ENCODE peak calls at places on chromosome 4, in six cellular contexts. X, K, S, O, G and F are unnamed samples.
A peak's percentile ranks its signal among the peaks of the same experiment; 100 is the strongest.

GRCh38 chr4:184248216-184248615 is 30.5 kb upstream of the ENPP6 start:
- DNase-seq in X (no peak), K (no peak), S (no peak), O (no peak), G (no peak), F (no peak)

GRCh38 chr4:155705664-155706063 is 39.0 kb downstream of the GUCY1A1 start:
- DNase-seq in X (no peak), K (peak; percentile 4), S (no peak), O (no peak), G (no peak), F (no peak)

GRCh38 chr4:17770845-17771244 is 10.6 kb downstream of the FAM184B start:
- DNase-seq in X (no peak), K (no peak), S (no peak), O (no peak), G (no peak), F (no peak)

GRCh38 chr4:37453004-37453360 is 208.4 kb downstream of the NWD2 start:
- DNase-seq in X (peak; percentile 95), K (peak; percentile 48), S (peak; percentile 93), O (no peak), G (peak; percentile 36), F (peak; percentile 79)

GRCh38 chr4:26819478-26819877 is 41.2 kb upstream of the STIM2 start:
- DNase-seq in X (no peak), K (no peak), S (no peak), O (no peak), G (no peak), F (no peak)

GRCh38 chr4:151730003-151730559 is 30.7 kb downstream of the GATB start:
- DNase-seq in X (peak; percentile 1), K (no peak), S (no peak), O (no peak), G (no peak), F (no peak)

GRCh38 chr4:187961171-187961570 is 34.4 kb upstream of the ZFP42 start:
- DNase-seq in X (no peak), K (no peak), S (no peak), O (no peak), G (no peak), F (no peak)

GRCh38 chr4:181897935-181898334 is 345.3 kb upstream of the TENM3 start:
- DNase-seq in X (peak; percentile 13), K (peak; percentile 30), S (no peak), O (no peak), G (no peak), F (no peak)

GRCh38 chr4:140609548-140610425 is 41.0 kb upstream of the UCP1 start:
- DNase-seq in X (peak; percentile 67), K (peak; percentile 81), S (peak; percentile 30), O (no peak), G (peak; percentile 71), F (peak; percentile 57)

GRCh38 chr4:109702950-109703663 is at the start of gene CASP6:
- DNase-seq in X (peak; percentile 83), K (peak; percentile 94), S (peak; percentile 72), O (peak; percentile 66), G (peak; percentile 86), F (peak; percentile 67)

GRCh38 chr4:2818351-2818939 is 25.2 kb upstream of the ADD1 start:
- DNase-seq in X (no peak), K (peak; percentile 63), S (no peak), O (no peak), G (peak; percentile 67), F (no peak)

GRCh38 chr4:75516144-75516543 is 1.9 kb downstream of the THAP6 start:
- DNase-seq in X (no peak), K (no peak), S (no peak), O (no peak), G (no peak), F (no peak)

GRCh38 chr4:31045151-31045550 is 325.0 kb downstream of the PCDH7 start:
- DNase-seq in X (no peak), K (no peak), S (no peak), O (no peak), G (no peak), F (peak; percentile 41)

GRCh38 chr4:184148871-184149637 is 68.6 kb downstream of the ENPP6 start:
- DNase-seq in X (no peak), K (no peak), S (no peak), O (no peak), G (no peak), F (no peak)

GRCh38 chr4:3011456-3012220 is 48.3 kb downstream of the GRK4 start:
- DNase-seq in X (no peak), K (no peak), S (no peak), O (no peak), G (no peak), F (no peak)

GRCh38 chr4:7738458-7739076 is 201.1 kb downstream of the AFAP1 start:
- DNase-seq in X (no peak), K (no peak), S (no peak), O (no peak), G (no peak), F (no peak)

GRCh38 chr4:86818211-86818610 is 31.0 kb downstream of the SLC10A6 start:
- DNase-seq in X (no peak), K (peak; percentile 10), S (no peak), O (no peak), G (peak; percentile 13), F (peak; percentile 2)

GRCh38 chr4:38387348-38387747 is 276.7 kb upstream of the KLF3 start:
- DNase-seq in X (peak; percentile 1), K (peak; percentile 24), S (no peak), O (no peak), G (no peak), F (no peak)

GRCh38 chr4:38867478-38868054 is at the start of gene FAM114A1:
- DNase-seq in X (peak; percentile 83), K (peak; percentile 99), S (no peak), O (peak; percentile 23), G (peak; percentile 97), F (peak; percentile 84)

GRCh38 chr4:647481-647880 is 22.1 kb downstream of the PDE6B start:
- DNase-seq in X (no peak), K (no peak), S (no peak), O (no peak), G (no peak), F (no peak)

GRCh38 chr4:155787113-155787710 is 28.4 kb downstream of the GUCY1B1 start:
- DNase-seq in X (peak; percentile 77), K (peak; percentile 67), S (peak; percentile 43), O (no peak), G (peak; percentile 29), F (peak; percentile 73)

GRCh38 chr4:172232966-172233365 is 419.8 kb downstream of the GALNTL6 start:
- DNase-seq in X (peak; percentile 20), K (no peak), S (no peak), O (no peak), G (no peak), F (no peak)

GRCh38 chr4:76388160-76388908 is 32.6 kb downstream of the CCDC158 start:
- DNase-seq in X (peak; percentile 40), K (no peak), S (no peak), O (no peak), G (no peak), F (no peak)

GRCh38 chr4:8774071-8774470 is 97.6 kb downstream of the HMX1 start:
- DNase-seq in X (no peak), K (no peak), S (no peak), O (no peak), G (no peak), F (no peak)

GRCh38 chr4:27248829-27249228 is 388.2 kb downstream of the STIM2 start:
- DNase-seq in X (no peak), K (peak; percentile 6), S (no peak), O (no peak), G (no peak), F (no peak)

GRCh38 chr4:103498161-103499070 is 221.4 kb downstream of the TACR3 start:
- DNase-seq in X (no peak), K (peak; percentile 38), S (no peak), O (no peak), G (peak; percentile 27), F (no peak)

GRCh38 chr4:182922551-182923284 is 5.5 kb upstream of the DCTD start:
- DNase-seq in X (no peak), K (no peak), S (no peak), O (no peak), G (peak; percentile 33), F (no peak)